ENCODE peak calls at places on chromosomes 2 and 18, in six cellular contexts. J is WERI-Rb-1; U is PC-3; E is naive thymus-derived CD4-positive, alpha-beta T cell; G is HCT116; C is fibroblast of pulmonary artery. P is an unnamed sample.

GRCh38 chr2:21096458-21096857 is 27.3 kb upstream of the TDRD15 start:
- DNase-seq in J (no peak), U (no peak), E (no peak), G (no peak), C (no peak), P (no peak)

GRCh38 chr2:60679059-60679780 is 76.8 kb upstream of the PAPOLG start:
- DNase-seq in J (no peak), U (no peak), E (no peak), G (no peak), C (no peak), P (no peak)

GRCh38 chr2:15759385-15759784 is 167.7 kb downstream of the DDX1 start:
- DNase-seq in J (no peak), U (no peak), E (no peak), G (no peak), C (no peak), P (no peak)

GRCh38 chr18:40925071-40925541 is 1029.9 kb upstream of the PIK3C3 start:
- DNase-seq in J (no peak), U (no peak), E (no peak), G (no peak), C (peak), P (no peak)

GRCh38 chr2:95043300-95043786 is 17.8 kb downstream of the MAL start:
- DNase-seq in J (no peak), U (peak), E (no peak), G (no peak), C (peak), P (peak)

GRCh38 chr2:145123606-145124005 is 603.7 kb upstream of the ZEB2 start:
- DNase-seq in J (peak), U (no peak), E (no peak), G (no peak), C (peak), P (peak)

GRCh38 chr2:202871161-202872141 is at the start of gene ICA1L:
- DNase-seq in J (peak), U (peak), E (peak), G (no peak), C (peak), P (peak)

GRCh38 chr2:158914731-158915130 is 53.7 kb upstream of the TANC1 start:
- DNase-seq in J (no peak), U (no peak), E (no peak), G (no peak), C (no peak), P (peak)

GRCh38 chr18:22347624-22348511 is 69.8 kb downstream of the CTAGE1 start:
- DNase-seq in J (no peak), U (no peak), E (no peak), G (no peak), C (peak), P (no peak)

GRCh38 chr2:26269571-26270170 is 24.9 kb downstream of the HADHB start:
- DNase-seq in J (no peak), U (peak), E (no peak), G (no peak), C (no peak), P (peak)

GRCh38 chr2:204706939-204707338 is 161.7 kb downstream of the PARD3B start:
- DNase-seq in J (no peak), U (no peak), E (no peak), G (no peak), C (peak), P (peak)

GRCh38 chr18:31643003-31643402 is 41.4 kb downstream of the B4GALT6 start:
- DNase-seq in J (no peak), U (peak), E (no peak), G (no peak), C (peak), P (peak)

GRCh38 chr2:150586858-150587257 is 99.4 kb upstream of the RND3 start:
- DNase-seq in J (no peak), U (peak), E (no peak), G (no peak), C (peak), P (peak)

GRCh38 chr2:187586091-187586632 is 31.9 kb upstream of the TFPI start:
- DNase-seq in J (no peak), U (peak), E (no peak), G (no peak), C (peak), P (peak)

GRCh38 chr2:187577310-187577709 is 23.1 kb upstream of the TFPI start:
- DNase-seq in J (no peak), U (peak), E (no peak), G (peak), C (no peak), P (no peak)

GRCh38 chr2:187580462-187581124 is 26.4 kb upstream of the TFPI start:
- DNase-seq in J (no peak), U (peak), E (no peak), G (peak), C (peak), P (peak)

GRCh38 chr2:187576906-187577305 is 22.7 kb upstream of the TFPI start:
- DNase-seq in J (no peak), U (no peak), E (no peak), G (no peak), C (no peak), P (no peak)

DNA sequence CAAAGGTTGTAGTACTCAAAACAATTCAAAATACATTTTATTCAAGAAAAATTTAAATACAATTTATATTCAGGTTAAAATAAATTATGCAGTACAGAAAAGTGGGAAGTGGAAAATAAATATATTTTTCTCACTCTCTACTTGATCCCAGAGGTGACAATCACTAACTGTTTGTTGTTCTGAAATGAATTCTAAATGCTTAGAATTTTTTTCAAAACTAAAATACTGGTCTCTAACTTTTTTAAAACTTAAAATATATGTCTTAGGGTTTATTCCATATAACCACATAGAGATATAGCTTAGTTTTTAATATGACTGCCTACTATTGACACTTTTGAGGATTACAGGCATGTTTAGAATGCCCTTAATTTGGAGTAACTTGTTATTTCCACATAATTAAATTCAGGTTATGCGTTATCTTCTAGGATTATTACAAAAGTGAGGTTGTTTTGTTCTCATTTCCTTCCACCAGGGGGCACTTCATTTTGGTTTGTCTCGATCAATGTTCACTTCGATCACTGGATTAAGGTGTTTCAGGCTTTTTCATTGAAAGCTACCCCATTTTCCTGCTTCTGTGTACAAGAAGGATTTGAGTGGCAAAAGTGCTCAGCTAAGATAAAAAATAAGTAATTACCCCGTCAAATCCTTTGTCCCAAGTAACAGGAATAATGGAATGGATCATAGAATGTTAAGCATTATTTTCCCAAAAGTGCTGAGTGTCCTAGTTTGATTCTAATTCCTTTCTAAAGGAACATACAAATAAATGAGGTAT is 27.1 kb upstream of the TFPI start:
- DNase-seq in J (peak), U (peak), E (peak), G (peak), C (peak), P (peak)
- H3K4me3 ChIP-seq in J (peak), U (peak), E (no peak), G (peak), C (peak), P (peak)

DNA sequence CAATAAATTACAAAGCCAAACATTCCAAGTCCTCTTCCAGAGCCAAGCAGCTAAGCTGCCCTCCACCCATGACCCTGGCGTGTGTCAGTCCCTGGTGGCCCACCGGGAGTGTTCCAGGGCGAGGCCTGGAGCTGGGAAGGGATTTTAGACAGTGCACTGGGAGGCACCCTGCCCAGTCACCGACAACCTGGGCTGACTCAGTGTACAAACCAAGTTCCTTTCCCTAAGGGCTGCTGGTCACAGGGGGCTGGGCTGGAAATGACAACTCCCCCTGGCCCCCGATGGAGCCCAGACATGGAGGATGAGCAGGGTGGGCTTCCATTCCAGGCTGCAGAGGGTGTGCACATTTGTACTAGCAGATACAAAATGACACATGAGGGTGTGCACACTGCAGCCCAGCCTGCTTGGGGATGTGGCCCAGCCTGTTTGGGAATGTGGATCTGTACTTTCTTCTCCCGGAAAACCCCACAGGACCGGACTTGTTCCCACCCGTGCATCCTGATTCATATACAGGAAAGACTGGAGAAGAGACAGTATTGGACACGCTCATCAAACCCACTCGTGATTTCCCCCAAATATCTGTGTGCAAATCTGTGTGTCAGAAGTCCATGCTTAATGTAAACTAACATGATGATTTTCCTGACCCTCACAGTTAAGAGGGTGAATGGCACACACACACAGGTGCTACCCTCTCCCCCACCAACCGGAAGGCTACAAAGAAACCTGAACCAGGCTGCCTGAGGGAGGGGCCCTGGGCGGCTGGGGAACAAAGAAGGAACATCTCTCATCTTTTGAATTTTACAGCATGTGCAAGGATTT is 58.9 kb downstream of the NDUFA10 start:
- DNase-seq in J (no peak), U (no peak), E (no peak), G (no peak), C (no peak), P (peak)
- H3K4me3 ChIP-seq in J (no peak), U (no peak), E (no peak), G (no peak), C (no peak), P (no peak)

DNA sequence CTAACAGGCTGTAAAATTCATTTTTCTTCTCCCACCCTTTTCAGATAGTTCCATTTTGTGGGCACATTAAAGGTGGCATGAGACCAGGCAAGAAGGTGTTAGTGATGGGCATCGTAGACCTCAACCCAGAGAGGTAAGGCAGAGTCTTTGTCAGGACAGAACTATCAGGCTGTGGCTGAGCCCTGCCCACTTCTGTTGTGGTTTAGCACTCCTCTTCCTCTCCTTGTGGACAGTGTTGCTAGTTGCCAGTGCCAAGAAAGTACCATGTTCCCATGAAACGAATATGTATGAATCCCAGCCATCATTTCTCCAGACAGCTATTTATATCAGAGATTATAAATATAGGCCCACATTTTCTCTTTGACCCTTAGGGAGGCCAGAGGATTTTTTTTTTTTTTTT is 1.6 kb downstream of the LGALSL start:
- DNase-seq in J (no peak), U (peak), E (no peak), G (no peak), C (no peak), P (no peak)
- H3K4me3 ChIP-seq in J (no peak), U (peak), E (no peak), G (peak), C (no peak), P (no peak)

GRCh38 chr2:201432551-201433388 is 18.5 kb downstream of the TRAK2 start:
- DNase-seq in J (no peak), U (no peak), E (no peak), G (no peak), C (peak), P (peak)
- H3K4me3 ChIP-seq in J (no peak), U (peak), E (no peak), G (no peak), C (no peak), P (no peak)

DNA sequence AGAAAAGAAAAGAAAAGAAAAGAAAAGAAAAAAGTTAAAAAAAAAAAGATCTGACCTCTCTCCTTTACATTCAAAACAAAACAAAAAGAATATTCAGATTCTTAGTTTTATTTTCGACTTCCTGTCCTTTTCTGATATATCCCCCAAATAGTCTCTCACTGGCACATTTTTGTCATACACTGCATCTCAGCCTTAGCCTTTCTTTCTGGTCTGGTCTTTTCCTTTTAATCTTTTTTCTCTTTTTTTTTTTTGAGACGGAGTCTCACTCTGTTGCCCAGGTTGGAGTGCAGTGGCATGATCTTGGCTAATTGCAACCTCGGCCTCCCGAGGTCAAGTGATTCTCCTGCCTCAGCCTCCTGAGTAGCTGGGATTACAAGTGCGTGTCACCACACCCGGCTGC is 1.6 kb upstream of the RIOK3 start:
- DNase-seq in J (no peak), U (no peak), E (no peak), G (no peak), C (no peak), P (no peak)
- H3K4me3 ChIP-seq in J (no peak), U (no peak), E (no peak), G (no peak), C (no peak), P (no peak)

DNA sequence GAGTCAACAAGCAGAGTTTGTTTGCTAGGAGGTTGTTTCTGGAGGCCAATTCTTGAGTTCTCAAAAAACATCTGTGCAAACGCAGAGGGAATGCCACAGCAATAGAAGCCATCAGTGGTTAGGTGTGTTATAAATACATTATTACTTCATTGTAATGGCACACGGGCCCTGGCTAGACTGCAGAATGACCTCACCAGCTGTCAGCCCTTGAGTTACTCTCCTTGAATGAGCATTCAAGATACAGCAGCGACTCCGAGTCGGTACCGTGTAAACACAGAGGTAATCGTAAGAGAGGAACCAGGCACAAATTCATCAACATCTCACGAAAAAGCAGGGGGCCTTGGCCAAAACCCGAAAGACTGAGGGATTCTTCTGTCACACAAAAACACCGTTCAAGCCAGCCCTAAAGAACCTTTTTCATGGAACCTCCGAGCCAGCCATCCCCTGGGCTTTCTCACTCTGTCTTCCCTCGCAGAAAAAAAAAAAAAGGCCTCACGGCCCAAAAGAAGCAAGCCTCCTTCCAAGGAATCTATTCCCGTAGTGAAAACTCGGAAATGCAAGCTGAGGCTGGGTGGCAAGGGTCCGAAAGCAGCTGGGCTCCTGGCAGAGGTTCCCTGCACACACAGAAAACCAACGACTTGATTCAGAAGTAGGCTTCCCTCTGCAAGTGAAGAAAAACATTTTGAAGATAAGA is 133.7 kb upstream of the MEIS1 start:
- DNase-seq in J (no peak), U (no peak), E (no peak), G (no peak), C (peak), P (peak)
- H3K4me3 ChIP-seq in J (no peak), U (no peak), E (no peak), G (no peak), C (no peak), P (no peak)

GRCh38 chr2:135743860-135744259 is 2.2 kb downstream of the UBXN4 start:
- DNase-seq in J (no peak), U (no peak), E (no peak), G (no peak), C (no peak), P (peak)
- H3K4me3 ChIP-seq in J (peak), U (peak), E (no peak), G (no peak), C (peak), P (peak)

P was measured in AG10803.